ENCODE peak calls at places on chromosomes 1 and 21, in five cellular contexts. One of them, this sample, is unnamed.

GRCh38 chr1:90133133-90133532 is 138.2 kb downstream of the ZNF326 start:
- DNase-seq in endothelial cell of umbilical vein: peak; percentile 35
- DNase-seq in astrocyte: peak; percentile 10
- DNase-seq in Panc1: no peak
- DNase-seq in fibroblast of villous mesenchyme: peak; percentile 2
- DNase-seq in this sample: peak; percentile 39

GRCh38 chr1:156477526-156478249 is 22.9 kb downstream of the MEF2D start:
- DNase-seq in Panc1: no peak
- DNase-seq in fibroblast of villous mesenchyme: no peak
- DNase-seq in astrocyte: no peak
- DNase-seq in endothelial cell of umbilical vein: no peak
- DNase-seq in this sample: no peak

GRCh38 chr1:53369034-53369750 is 41.3 kb upstream of the LRP8 start:
- DNase-seq in endothelial cell of umbilical vein: no peak
- DNase-seq in Panc1: no peak
- DNase-seq in fibroblast of villous mesenchyme: no peak
- DNase-seq in astrocyte: no peak
- DNase-seq in this sample: no peak

GRCh38 chr1:14215151-14215550 is 383.3 kb upstream of the KAZN start:
- DNase-seq in endothelial cell of umbilical vein: no peak
- DNase-seq in fibroblast of villous mesenchyme: no peak
- DNase-seq in astrocyte: peak; percentile 55
- DNase-seq in Panc1: no peak
- DNase-seq in this sample: no peak

GRCh38 chr1:55044617-55045397 is 5.5 kb downstream of the PCSK9 start:
- DNase-seq in Panc1: no peak
- DNase-seq in astrocyte: no peak
- DNase-seq in fibroblast of villous mesenchyme: no peak
- DNase-seq in endothelial cell of umbilical vein: no peak
- DNase-seq in this sample: no peak

GRCh38 chr1:208206092-208206698 is 38.0 kb downstream of the PLXNA2 start:
- DNase-seq in endothelial cell of umbilical vein: no peak
- DNase-seq in fibroblast of villous mesenchyme: no peak
- DNase-seq in astrocyte: no peak
- DNase-seq in Panc1: no peak
- DNase-seq in this sample: no peak

GRCh38 chr21:36079010-36079649 is 9.3 kb downstream of the CBR1 start:
- DNase-seq in endothelial cell of umbilical vein: no peak
- DNase-seq in Panc1: no peak
- DNase-seq in astrocyte: no peak
- DNase-seq in fibroblast of villous mesenchyme: peak; percentile 74
- DNase-seq in this sample: no peak

GRCh38 chr1:53207726-53208125 is 11.1 kb downstream of the CPT2 start:
- DNase-seq in Panc1: no peak
- DNase-seq in fibroblast of villous mesenchyme: no peak
- DNase-seq in endothelial cell of umbilical vein: no peak
- DNase-seq in astrocyte: no peak
- DNase-seq in this sample: peak; percentile 40

GRCh38 chr1:205435904-205436573 is 14.2 kb upstream of the LEMD1 start:
- DNase-seq in astrocyte: no peak
- DNase-seq in Panc1: no peak
- DNase-seq in fibroblast of villous mesenchyme: no peak
- DNase-seq in endothelial cell of umbilical vein: no peak
- DNase-seq in this sample: no peak

GRCh38 chr1:30899577-30900389 is 8.8 kb downstream of the SDC3 start:
- DNase-seq in endothelial cell of umbilical vein: no peak
- DNase-seq in astrocyte: no peak
- DNase-seq in Panc1: no peak
- DNase-seq in fibroblast of villous mesenchyme: no peak
- DNase-seq in this sample: no peak

GRCh38 chr21:43330306-43330881 is 96.5 kb downstream of the SIK1 start:
- DNase-seq in Panc1: no peak
- DNase-seq in astrocyte: no peak
- DNase-seq in fibroblast of villous mesenchyme: no peak
- DNase-seq in endothelial cell of umbilical vein: no peak
- DNase-seq in this sample: no peak

GRCh38 chr1:57363165-57363564 is 60.7 kb downstream of the DAB1 start:
- DNase-seq in endothelial cell of umbilical vein: no peak
- DNase-seq in astrocyte: no peak
- DNase-seq in fibroblast of villous mesenchyme: no peak
- DNase-seq in Panc1: no peak
- DNase-seq in this sample: no peak

GRCh38 chr1:197615693-197616011 is 159.6 kb downstream of the DENND1B start:
- DNase-seq in Panc1: no peak
- DNase-seq in endothelial cell of umbilical vein: no peak
- DNase-seq in astrocyte: no peak
- DNase-seq in fibroblast of villous mesenchyme: no peak
- DNase-seq in this sample: no peak

GRCh38 chr1:197677752-197678295 is 97.5 kb downstream of the DENND1B start:
- DNase-seq in Panc1: no peak
- DNase-seq in astrocyte: no peak
- DNase-seq in endothelial cell of umbilical vein: no peak
- DNase-seq in fibroblast of villous mesenchyme: no peak
- DNase-seq in this sample: no peak

GRCh38 chr1:163472267-163472666 is 150.5 kb downstream of the NUF2 start:
- DNase-seq in astrocyte: peak; percentile 0
- DNase-seq in fibroblast of villous mesenchyme: no peak
- DNase-seq in endothelial cell of umbilical vein: no peak
- DNase-seq in Panc1: no peak
- DNase-seq in this sample: no peak
- TF ChIP-seq CTCF in astrocyte: no peak
- TF ChIP-seq CTCF in fibroblast of villous mesenchyme: no peak
- TF ChIP-seq CTCF in endothelial cell of umbilical vein: no peak
- TF ChIP-seq CTCF in Panc1: no peak
- TF ChIP-seq CTCF in this sample: no peak

GRCh38 chr1:26703466-26703865 is 7.7 kb downstream of the ARID1A start:
- DNase-seq in Panc1: no peak
- DNase-seq in fibroblast of villous mesenchyme: no peak
- DNase-seq in endothelial cell of umbilical vein: peak; percentile 39
- DNase-seq in astrocyte: no peak
- DNase-seq in this sample: no peak

GRCh38 chr1:26701995-26702679 is 6.3 kb downstream of the ARID1A start:
- DNase-seq in astrocyte: no peak
- DNase-seq in Panc1: no peak
- DNase-seq in fibroblast of villous mesenchyme: no peak
- DNase-seq in endothelial cell of umbilical vein: no peak
- DNase-seq in this sample: no peak

GRCh38 chr1:26700711-26701110 is 4.9 kb downstream of the ARID1A start:
- DNase-seq in endothelial cell of umbilical vein: no peak
- DNase-seq in Panc1: no peak
- DNase-seq in fibroblast of villous mesenchyme: no peak
- DNase-seq in astrocyte: peak; percentile 52
- DNase-seq in this sample: no peak

GRCh38 chr1:26702680-26703038 is 6.8 kb downstream of the ARID1A start:
- DNase-seq in endothelial cell of umbilical vein: no peak
- DNase-seq in Panc1: no peak
- DNase-seq in fibroblast of villous mesenchyme: no peak
- DNase-seq in astrocyte: no peak
- DNase-seq in this sample: no peak

DNA sequence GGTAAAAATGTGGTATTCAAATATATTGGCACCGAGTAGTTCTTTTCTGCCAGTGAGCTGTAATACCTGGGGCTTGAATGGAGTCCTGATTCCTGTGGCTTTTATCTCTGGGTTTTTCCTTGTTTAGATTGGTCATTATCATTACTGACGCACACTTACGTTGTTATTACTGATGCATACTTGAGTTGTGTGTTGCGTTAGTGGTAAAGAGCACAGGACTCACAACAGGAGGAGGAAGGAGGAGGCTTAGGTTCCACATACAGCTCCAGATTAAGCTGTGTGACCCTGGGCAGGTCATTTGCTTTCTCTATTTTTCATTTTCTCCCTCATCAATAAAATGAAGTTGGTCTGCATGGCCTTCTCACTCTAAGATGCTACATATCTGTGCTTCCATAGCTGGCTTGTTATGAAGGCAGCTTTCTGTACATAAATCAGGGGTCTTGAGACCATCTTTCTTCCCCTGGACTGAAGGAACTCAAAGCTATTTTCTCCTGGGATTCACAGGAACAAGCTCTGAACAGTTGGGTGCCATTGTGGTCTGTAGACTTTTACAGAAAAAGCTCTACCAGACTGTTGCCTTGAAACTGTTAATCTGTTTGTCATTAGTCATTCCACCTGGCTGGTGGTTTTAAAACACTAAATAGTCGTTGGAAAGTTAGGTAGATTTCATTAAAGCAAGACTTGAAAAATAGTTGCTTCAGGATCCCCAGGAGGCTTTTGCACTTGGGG is 5.6 kb downstream of the ARID1A start:
- DNase-seq in fibroblast of villous mesenchyme: peak; percentile 67
- DNase-seq in Panc1: no peak
- DNase-seq in endothelial cell of umbilical vein: no peak
- DNase-seq in astrocyte: peak; percentile 89
- DNase-seq in this sample: peak; percentile 62
- H3K4me3 ChIP-seq in fibroblast of villous mesenchyme: no peak overlapping the region
- H3K4me3 ChIP-seq in Panc1: peak overlapping the region; percentile 30
- H3K4me3 ChIP-seq in endothelial cell of umbilical vein: no peak overlapping the region
- H3K4me3 ChIP-seq in astrocyte: peak overlapping the region; percentile 18
- H3K4me3 ChIP-seq in this sample: no peak overlapping the region

GRCh38 chr1:195345149-195345548 is 1263.1 kb downstream of the KCNT2 start:
- DNase-seq in endothelial cell of umbilical vein: no peak
- DNase-seq in fibroblast of villous mesenchyme: no peak
- DNase-seq in astrocyte: no peak
- DNase-seq in Panc1: no peak
- DNase-seq in this sample: no peak
- TF ChIP-seq CTCF in endothelial cell of umbilical vein: no peak
- TF ChIP-seq CTCF in fibroblast of villous mesenchyme: no peak
- TF ChIP-seq CTCF in astrocyte: no peak
- TF ChIP-seq CTCF in Panc1: no peak
- TF ChIP-seq CTCF in this sample: no peak

GRCh38 chr1:116359060-116359830 is 13.8 kb upstream of the ATP1A1 start:
- DNase-seq in fibroblast of villous mesenchyme: no peak
- DNase-seq in Panc1: no peak
- DNase-seq in astrocyte: no peak
- DNase-seq in endothelial cell of umbilical vein: peak; percentile 34
- DNase-seq in this sample: peak; percentile 58

GRCh38 chr1:116359871-116360270 is 13.2 kb upstream of the ATP1A1 start:
- DNase-seq in endothelial cell of umbilical vein: no peak
- DNase-seq in astrocyte: no peak
- DNase-seq in Panc1: no peak
- DNase-seq in fibroblast of villous mesenchyme: no peak
- DNase-seq in this sample: no peak

GRCh38 chr1:116356067-116356466 is 17.0 kb upstream of the ATP1A1 start:
- DNase-seq in astrocyte: no peak
- DNase-seq in endothelial cell of umbilical vein: no peak
- DNase-seq in Panc1: no peak
- DNase-seq in fibroblast of villous mesenchyme: no peak
- DNase-seq in this sample: no peak

GRCh38 chr1:116357487-116357886 is 15.6 kb upstream of the ATP1A1 start:
- DNase-seq in astrocyte: no peak
- DNase-seq in Panc1: no peak
- DNase-seq in endothelial cell of umbilical vein: peak; percentile 12
- DNase-seq in fibroblast of villous mesenchyme: no peak
- DNase-seq in this sample: no peak

DNA sequence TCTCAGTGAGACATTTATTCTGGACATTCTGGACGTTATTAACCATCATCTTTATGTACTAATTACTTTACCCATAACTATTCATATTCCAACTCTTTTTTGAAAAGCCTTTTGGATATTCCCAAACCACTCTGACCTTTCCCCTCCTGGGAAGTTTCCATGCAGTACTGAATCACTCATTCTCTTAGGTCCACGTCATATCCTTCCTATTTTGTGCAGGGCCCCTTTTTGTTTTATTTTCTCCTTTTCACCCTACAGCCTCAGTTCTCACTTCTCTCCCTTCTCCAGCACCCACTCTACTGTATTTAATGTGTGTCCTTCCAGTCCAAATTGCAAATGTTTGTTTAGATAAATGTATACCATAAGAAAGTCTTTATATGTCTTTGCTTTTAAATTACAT is 16.4 kb upstream of the ATP1A1 start:
- DNase-seq in astrocyte: no peak
- DNase-seq in endothelial cell of umbilical vein: peak; percentile 85
- DNase-seq in fibroblast of villous mesenchyme: peak; percentile 37
- DNase-seq in Panc1: no peak
- DNase-seq in this sample: peak; percentile 78
- H3K4me3 ChIP-seq in astrocyte: no peak overlapping the region
- H3K4me3 ChIP-seq in endothelial cell of umbilical vein: no peak overlapping the region
- H3K4me3 ChIP-seq in fibroblast of villous mesenchyme: no peak overlapping the region
- H3K4me3 ChIP-seq in Panc1: no peak overlapping the region
- H3K4me3 ChIP-seq in this sample: no peak overlapping the region

GRCh38 chr21:28337319-28337718 is 655.4 kb downstream of the LTN1 start:
- DNase-seq in astrocyte: peak; percentile 24
- DNase-seq in Panc1: no peak
- DNase-seq in fibroblast of villous mesenchyme: peak; percentile 77
- DNase-seq in endothelial cell of umbilical vein: peak; percentile 56
- DNase-seq in this sample: peak; percentile 83
- TF ChIP-seq CTCF in astrocyte: peak; percentile 35
- TF ChIP-seq CTCF in Panc1: peak; percentile 23
- TF ChIP-seq CTCF in fibroblast of villous mesenchyme: peak; percentile 50
- TF ChIP-seq CTCF in endothelial cell of umbilical vein: no peak
- TF ChIP-seq CTCF in this sample: peak; percentile 50

DNA sequence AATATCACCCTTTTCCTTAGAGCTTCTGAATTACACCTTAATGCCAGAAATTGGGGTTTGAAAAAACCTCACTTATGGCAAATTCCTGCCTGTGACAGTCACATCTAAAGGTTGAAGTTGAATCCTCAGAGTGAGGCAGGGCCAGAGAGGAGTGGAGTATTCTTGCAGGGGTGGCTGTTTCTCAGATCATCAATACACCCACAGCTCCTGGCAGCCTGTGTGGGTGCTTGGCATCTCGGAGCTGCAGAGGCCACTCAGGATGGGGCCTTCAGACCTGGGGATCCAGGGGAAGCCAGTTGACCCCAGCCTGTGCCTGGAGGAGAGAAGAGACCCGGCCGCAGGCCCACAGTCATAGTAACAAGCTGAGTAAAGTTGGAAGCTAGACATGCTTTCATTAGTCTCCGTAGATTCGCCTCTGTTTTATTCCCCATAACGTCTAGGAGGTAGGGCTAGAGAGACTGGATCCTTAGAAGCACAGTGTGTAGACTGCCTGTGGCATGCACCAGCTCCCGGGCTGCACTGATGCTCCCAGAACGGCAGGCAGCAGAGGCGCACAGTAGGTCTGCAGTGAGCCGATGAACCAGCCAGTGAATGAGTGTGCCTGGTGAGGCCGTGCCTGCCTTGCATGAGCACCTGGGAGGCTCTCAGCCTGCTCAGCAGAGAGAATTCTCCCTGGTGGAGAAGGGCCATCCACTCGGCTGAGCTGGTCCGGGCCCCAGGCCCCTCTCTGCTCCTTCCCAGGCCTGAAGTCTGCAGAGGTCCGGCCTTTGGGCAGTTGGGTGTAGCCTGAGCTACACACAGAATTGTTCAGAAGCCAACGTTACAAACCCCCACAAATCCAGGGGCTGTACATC is 42.9 kb downstream of the TFF3 start:
- DNase-seq in Panc1: no peak
- DNase-seq in endothelial cell of umbilical vein: no peak
- DNase-seq in astrocyte: no peak
- DNase-seq in fibroblast of villous mesenchyme: no peak
- DNase-seq in this sample: no peak
- H3K4me3 ChIP-seq in Panc1: no peak overlapping the region
- H3K4me3 ChIP-seq in endothelial cell of umbilical vein: no peak overlapping the region
- H3K4me3 ChIP-seq in astrocyte: no peak overlapping the region
- H3K4me3 ChIP-seq in fibroblast of villous mesenchyme: no peak overlapping the region
- H3K4me3 ChIP-seq in this sample: no peak overlapping the region